ENCODE peak calls at places on chromosomes 5 and 9, in four cellular contexts. V is ELF-1; B is stimulated activated CD4-positive, alpha-beta T cell treated with anti-CD3 and anti-CD28 coated beads, Interleukin-1b, Interleukin-23, amount 100 ng/mL, for 1 hour; N is hepatocyte. J is an unnamed sample.

GRCh38 chr9:38682713-38683112 is 37.2 kb downstream of the FAM240B start:
- DNase-seq in V (peak; percentile 78), B (no peak), N (peak; percentile 84), J (no peak)

GRCh38 chr5:122458278-122458872 is 146.3 kb downstream of the SNCAIP start:
- DNase-seq in V (no peak), B (no peak), N (peak; percentile 52), J (no peak)

GRCh38 chr5:61132559-61132958 is 29.7 kb downstream of the SMIM15 start:
- DNase-seq in V (no peak), B (no peak), N (no peak), J (no peak)

GRCh38 chr9:114894801-114895433 is 35.5 kb downstream of the TNFSF8 start:
- DNase-seq in V (peak; percentile 80), B (no peak), N (peak; percentile 57), J (no peak)

GRCh38 chr5:83147593-83147992 is 70.2 kb downstream of the XRCC4 start:
- DNase-seq in V (no peak), B (no peak), N (no peak), J (no peak)

GRCh38 chr5:101424530-101425175 is 521.6 kb upstream of the ST8SIA4 start:
- DNase-seq in V (no peak), B (no peak), N (no peak), J (no peak)

GRCh38 chr9:133604214-133604613 is 5.0 kb downstream of the FAM163B start:
- DNase-seq in V (no peak), B (no peak), N (no peak), J (peak; percentile 8)

GRCh38 chr9:97388721-97389238 is 23.1 kb upstream of the TDRD7 start:
- DNase-seq in V (no peak), B (no peak), N (no peak), J (no peak)

GRCh38 chr9:134565316-134565915 is 76.2 kb upstream of the COL5A1 start:
- DNase-seq in V (no peak), B (no peak), N (peak; percentile 1), J (no peak)

GRCh38 chr5:103375356-103375755 is 116.8 kb downstream of the MACIR start:
- DNase-seq in V (no peak), B (no peak), N (no peak), J (no peak)

J was measured in stimulated activated CD8-positive, alpha-beta memory T cell treated with anti-CD3 and anti-CD28 coated beads, Interleukin-7, amount 100 ng/mL, for 1 hour.